ENCODE peak calls at places on chromosomes 11 and 22, in five cellular contexts. X is psoas muscle, Y is tibial nerve, O is small intestine, F is keratinocyte. B is an unnamed sample. For H3K36me3, the result is how much of the 10 kb centered on the place peaks cover.

GRCh38 chr11:24233041-24233440 is 263.8 kb upstream of the LUZP2 start:
- DNase-seq in X (no peak), O (no peak), Y (no peak), F (no peak), B (no peak)

GRCh38 chr11:117936973-117937372 is 7.8 kb upstream of the TMPRSS13 start:
- DNase-seq in X (no peak), F (no peak), O (no peak), Y (no peak), B (no peak)

GRCh38 chr22:29773233-29773632 is 6.1 kb downstream of the UQCR10 start:
- DNase-seq in Y (no peak), O (no peak), F (no peak), X (peak), B (no peak)

GRCh38 chr11:124748481-124749338 is 3.3 kb downstream of the VSIG2 start:
- DNase-seq in Y (no peak), X (no peak), F (no peak), O (no peak), B (no peak)

GRCh38 chr11:100994966-100995365 is 134.6 kb downstream of the PGR start:
- DNase-seq in Y (no peak), O (no peak), F (peak), X (no peak), B (no peak)

GRCh38 chr22:26671317-26672059 is 14.1 kb downstream of the MIAT start:
- DNase-seq in X (peak), F (peak), Y (peak), O (peak), B (peak)

GRCh38 chr11:131897976-131898375 is 527.6 kb downstream of the NTM start:
- DNase-seq in F (no peak), Y (no peak), O (no peak), X (no peak), B (no peak)

GRCh38 chr22:17964647-17965046 is 59.7 kb downstream of the MICAL3 start:
- DNase-seq in Y (no peak), O (no peak), F (no peak), X (no peak), B (no peak)

GRCh38 chr22:43888740-43889139 is 3.1 kb downstream of the PNPLA5 start:
- DNase-seq in F (no peak), X (no peak), Y (no peak), O (no peak), B (no peak)

GRCh38 chr11:7571640-7572000 is 57.8 kb downstream of the PPFIBP2 start:
- DNase-seq in Y (peak), F (no peak), O (peak), X (peak), B (peak)

GRCh38 chr11:24163146-24163545 is 333.7 kb upstream of the LUZP2 start:
- DNase-seq in X (no peak), Y (no peak), F (no peak), O (no peak), B (no peak)

GRCh38 chr22:41780714-41781507 is 19.6 kb upstream of the CCDC134 start:
- DNase-seq in O (peak), Y (no peak), X (peak), F (no peak), B (peak)

GRCh38 chr22:32119568-32120235 is 39.4 kb downstream of the C22orf42 start:
- DNase-seq in X (no peak), O (peak), F (no peak), Y (no peak), B (no peak)

GRCh38 chr11:131737357-131737756 is 366.9 kb downstream of the NTM start:
- DNase-seq in Y (no peak), X (no peak), O (no peak), F (no peak), B (no peak)

GRCh38 chr22:34623580-34623979 is 442.4 kb upstream of the ISX start:
- DNase-seq in X (no peak), O (no peak), F (no peak), Y (no peak), B (no peak)

GRCh38 chr22:35039625-35040024 is 26.3 kb upstream of the ISX start:
- DNase-seq in Y (no peak), X (no peak), O (no peak), F (no peak), B (no peak)

GRCh38 chr11:125338886-125339811 is 156.9 kb downstream of the FEZ1 start:
- DNase-seq in F (no peak), O (no peak), X (no peak), Y (no peak), B (no peak)

GRCh38 chr11:74460481-74461154 is 6.7 kb downstream of the KCNE3 start:
- DNase-seq in F (no peak), O (no peak), X (no peak), Y (no peak), B (no peak)

GRCh38 chr11:103525069-103525468 is 415.8 kb downstream of the DYNC2H1 start:
- DNase-seq in O (no peak), X (no peak), F (no peak), Y (no peak), B (no peak)

GRCh38 chr11:116736763-116737162 is 36.0 kb downstream of the BUD13 start:
- DNase-seq in X (no peak), O (no peak), F (no peak), Y (no peak), B (no peak)

GRCh38 chr11:119664063-119664572 is 64.9 kb downstream of the NECTIN1 start:
- DNase-seq in Y (no peak), O (peak), X (no peak), F (no peak), B (no peak)

GRCh38 chr11:76083563-76084451 is 122.5 kb downstream of the WNT11 start:
- DNase-seq in F (no peak), O (peak), X (no peak), Y (no peak), B (no peak)

GRCh38 chr22:22763512-22763911 is 119.1 kb downstream of the GGTLC2 start:
- DNase-seq in O (no peak), F (no peak), Y (no peak), X (no peak), B (no peak)

GRCh38 chr11:14914536-14914935 is 22.5 kb upstream of the CYP2R1 start:
- DNase-seq in X (no peak), Y (no peak), F (no peak), O (no peak), B (no peak)

DNA sequence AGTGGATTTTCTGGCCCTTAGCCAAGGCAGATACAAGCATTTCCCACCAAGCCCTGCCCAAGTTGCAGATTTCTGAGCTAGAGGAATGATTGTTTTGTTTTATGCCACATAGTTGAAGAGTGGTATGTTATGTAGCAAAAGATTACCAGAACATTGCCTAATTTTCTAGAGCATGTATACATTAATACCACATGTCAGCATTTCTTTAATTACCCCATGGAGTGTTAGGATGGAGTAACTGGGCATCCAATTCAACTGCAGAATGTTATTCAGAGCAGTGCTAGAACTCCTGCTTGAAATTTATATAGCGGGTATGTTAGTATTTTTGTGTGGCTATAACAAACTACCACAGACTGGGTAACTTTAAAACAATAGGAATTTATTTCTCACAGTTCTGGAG is 24.4 kb upstream of the CYP2R1 start:
- DNase-seq in F (no peak), X (no peak), Y (no peak), O (no peak), B (no peak)
- H3K36me3 ChIP-seq in F (under half), X (under half), Y (under half), O (under half), B (under half)

GRCh38 chr11:12691473-12691872 is 17.3 kb downstream of the TEAD1 start:
- DNase-seq in F (no peak), O (peak), Y (no peak), X (no peak), B (no peak)
- H3K36me3 ChIP-seq in F (under half), O (under half), Y (under half), X (under half), B (under half)

DNA sequence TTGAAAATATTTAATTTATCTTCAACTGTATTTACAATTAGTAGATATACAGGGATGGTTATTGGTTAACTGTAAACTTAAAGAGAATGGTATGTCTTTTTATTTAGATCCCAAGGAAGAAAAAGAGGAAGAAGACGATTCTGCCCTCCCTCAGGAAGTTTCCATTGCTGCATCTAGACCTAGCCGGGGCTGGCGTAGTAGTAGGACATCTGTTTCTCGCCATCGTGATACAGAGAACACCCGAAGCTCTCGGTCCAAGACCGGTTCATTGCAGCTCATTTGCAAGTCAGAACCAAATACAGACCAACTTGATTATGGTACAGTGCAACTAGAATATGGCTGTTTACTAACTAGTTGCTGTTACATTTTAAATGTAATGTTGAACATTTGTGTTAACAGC is 12.7 kb upstream of the CNTF start:
- DNase-seq in F (no peak), X (no peak), O (no peak), Y (no peak), B (no peak)
- H3K36me3 ChIP-seq in F (under half), X (under half), O (under half), Y (half or more), B (under half)

DNA sequence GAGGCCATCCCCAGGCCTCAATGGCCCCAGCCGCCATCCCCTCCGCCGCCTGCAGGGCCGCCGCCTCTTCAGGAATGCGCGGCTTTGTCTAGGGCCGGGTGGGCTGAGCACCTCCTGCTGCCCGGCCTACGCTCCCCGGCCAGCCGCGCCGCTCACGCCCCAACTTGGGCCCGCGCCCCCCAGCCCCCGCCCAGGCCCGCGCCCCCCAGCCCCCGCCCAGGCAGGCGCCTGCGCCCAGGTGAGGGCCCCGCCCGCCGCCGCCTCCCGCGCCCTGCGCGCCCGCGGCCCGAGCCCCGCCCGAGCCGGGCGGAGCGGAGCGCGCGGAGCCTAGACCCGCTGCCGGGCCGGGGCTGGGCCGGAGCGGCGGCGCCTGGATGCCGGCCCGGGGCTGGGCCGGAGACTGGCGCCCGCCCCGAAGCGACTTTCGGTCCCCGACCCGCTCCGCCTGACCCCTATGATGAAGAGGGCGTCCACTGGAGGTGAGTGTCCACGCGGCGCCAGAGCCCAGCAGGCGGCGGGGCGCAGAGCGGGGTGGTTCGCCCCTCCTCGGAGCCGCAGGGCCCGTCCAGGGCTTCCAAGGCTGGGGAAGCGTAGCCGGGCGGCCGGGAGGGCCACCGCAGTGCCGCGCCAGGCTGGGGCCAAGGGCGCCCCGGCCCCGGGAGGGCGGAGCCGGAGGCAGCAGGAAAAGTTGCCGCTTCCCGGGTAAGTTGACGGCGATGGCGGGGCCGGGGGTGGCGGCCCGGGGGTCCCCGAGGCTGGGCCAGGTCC is 34.3 kb upstream of the PRODH start:
- DNase-seq in O (peak), Y (no peak), F (no peak), X (no peak), B (no peak)
- H3K36me3 ChIP-seq in O (under half), Y (under half), F (under half), X (under half), B (under half)

GRCh38 chr11:64762916-64763803 is 3.4 kb upstream of the PYGM start:
- DNase-seq in X (peak), O (no peak), Y (no peak), F (no peak), B (no peak)
- H3K36me3 ChIP-seq in X (under half), O (under half), Y (half or more), F (half or more), B (under half)

GRCh38 chr11:10771457-10771856 is 20.4 kb downstream of the CTR9 start:
- DNase-seq in O (no peak), F (no peak), X (no peak), Y (no peak), B (no peak)

GRCh38 chr11:10770626-10771254 is 19.7 kb downstream of the CTR9 start:
- DNase-seq in X (peak), F (no peak), O (peak), Y (no peak), B (peak)
- H3K36me3 ChIP-seq in X (under half), F (under half), O (under half), Y (under half), B (half or more)

GRCh38 chr11:111814567-111814966 is 48.4 kb upstream of the PPP2R1B start:
- DNase-seq in X (no peak), Y (no peak), O (no peak), F (no peak), B (no peak)
- H3K36me3 ChIP-seq in X (under half), Y (under half), O (under half), F (under half), B (under half)

GRCh38 chr11:72041364-72042058 is 38.8 kb downstream of the NUMA1 start:
- DNase-seq in F (no peak), O (peak), Y (peak), X (peak), B (peak)

GRCh38 chr11:72042059-72042425 is 38.3 kb downstream of the NUMA1 start:
- DNase-seq in X (no peak), O (no peak), Y (no peak), F (no peak), B (no peak)

GRCh38 chr11:72040497-72041363 is 39.6 kb downstream of the NUMA1 start:
- DNase-seq in F (peak), Y (peak), X (peak), O (peak), B (peak)

GRCh38 chr11:72048718-72049460 is 31.5 kb downstream of the NUMA1 start:
- DNase-seq in Y (no peak), F (no peak), O (no peak), X (no peak), B (no peak)

GRCh38 chr11:72045849-72046248 is 34.5 kb downstream of the NUMA1 start:
- DNase-seq in X (no peak), Y (no peak), F (no peak), O (no peak), B (no peak)
- H3K36me3 ChIP-seq in X (under half), Y (under half), F (under half), O (under half), B (under half)

DNA sequence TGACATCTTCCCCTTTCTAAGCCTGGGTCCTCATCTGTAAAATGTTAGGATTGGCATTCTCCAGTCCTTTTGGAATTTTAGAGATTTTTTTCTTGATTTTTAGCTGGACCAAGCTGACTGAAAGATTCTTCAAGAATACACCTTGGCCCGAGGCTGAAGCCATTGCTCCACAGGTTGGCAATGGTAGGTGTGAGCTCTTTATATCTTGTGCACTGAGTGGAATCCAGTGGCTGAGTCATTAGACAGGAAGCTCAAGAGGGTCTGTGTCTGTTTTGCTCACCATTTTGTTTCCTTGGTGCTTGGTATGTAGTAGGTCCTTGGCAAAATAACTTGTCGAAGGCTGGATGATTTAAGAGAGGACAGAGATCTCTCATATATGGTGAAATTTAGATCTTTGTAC is 6.2 kb downstream of the EIF3L start:
- DNase-seq in F (no peak), Y (no peak), O (no peak), X (no peak), B (no peak)
- H3K36me3 ChIP-seq in F (under half), Y (half or more), O (under half), X (under half), B (half or more)

DNA sequence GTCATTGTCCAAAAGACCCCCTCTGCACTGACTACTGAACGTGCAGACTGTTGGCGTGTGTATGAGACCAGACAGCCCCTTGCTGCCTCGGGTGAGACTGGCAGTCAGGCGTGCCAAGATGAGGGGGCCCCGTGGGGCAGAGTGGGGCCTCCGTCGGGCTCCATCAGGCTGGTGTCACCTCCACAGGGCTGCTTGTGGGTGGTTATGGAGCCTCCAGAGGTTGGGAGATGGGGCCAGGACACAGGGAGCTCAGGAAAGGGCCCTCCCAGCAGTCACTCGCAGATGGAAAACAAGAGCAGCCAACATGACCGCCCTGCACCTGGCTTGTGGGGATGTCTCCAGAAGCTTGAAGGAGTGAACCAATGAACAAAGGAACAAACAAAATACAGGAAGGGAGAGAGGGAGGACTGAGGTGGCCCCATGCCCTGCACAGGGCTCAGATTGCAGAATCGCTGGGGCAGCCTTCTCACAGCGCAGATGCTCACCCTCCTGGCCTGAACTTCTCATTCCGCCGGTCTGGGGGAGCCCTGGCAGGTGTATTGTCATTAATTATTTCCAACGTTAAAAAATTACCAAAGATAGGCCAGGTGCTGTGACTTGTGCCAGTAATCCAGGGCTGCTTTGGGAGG is 5.5 kb upstream of the PHLDA2 start:
- DNase-seq in X (no peak), O (no peak), Y (peak), F (no peak), B (no peak)
- H3K36me3 ChIP-seq in X (under half), O (under half), Y (under half), F (under half), B (under half)

B was measured in transverse colon.